ENCODE peak calls at places on chromosome 11, in eight cellular contexts. W is fibroblast of the conjunctiva; Z is Ammon's horn; R is IMR-90; F is activated naive CD4-positive, alpha-beta T cell; A is GM10248; S is T-cell; M is astrocyte of the hippocampus. D is an unnamed sample.

GRCh38 chr11:116276051-116277044 is 496.4 kb downstream of the BUD13 start:
- DNase-seq in F (peak), W (peak), Z (peak), R (peak), S (peak), A (peak), M (peak), D (peak)

GRCh38 chr11:10623797-10624761 is 55.6 kb upstream of the LYVE1 start:
- DNase-seq in M (no peak), W (no peak), A (peak), S (no peak), F (no peak), Z (peak), R (peak), D (no peak)

GRCh38 chr11:111361874-111362273 is 17.2 kb downstream of the POU2AF1 start:
- DNase-seq in A (no peak), Z (no peak), R (no peak), S (no peak), W (no peak), M (no peak), F (no peak), D (no peak)

GRCh38 chr11:115759622-115760527 is 255.7 kb upstream of the CADM1 start:
- DNase-seq in F (no peak), Z (peak), M (peak), W (no peak), A (no peak), R (no peak), S (no peak), D (no peak)

GRCh38 chr11:120184946-120185677 is 25.7 kb upstream of the OAF start:
- DNase-seq in W (no peak), Z (no peak), F (no peak), M (no peak), A (no peak), R (peak), S (no peak), D (no peak)

GRCh38 chr11:827861-828167 is at the start of gene CRACR2B:
- DNase-seq in S (no peak), R (no peak), M (no peak), A (no peak), W (no peak), Z (no peak), F (no peak), D (no peak)

GRCh38 chr11:17738350-17739207 is 4.0 kb downstream of the KCNC1 start:
- DNase-seq in F (no peak), W (no peak), S (no peak), A (no peak), Z (no peak), R (no peak), M (no peak), D (no peak)

GRCh38 chr11:118572914-118573550 is 823 bp downstream of the ARCN1 start:
- DNase-seq in W (no peak), A (peak), R (peak), Z (no peak), S (no peak), F (no peak), M (peak), D (no peak)

GRCh38 chr11:15615412-15616096 is 500.8 kb downstream of the INSC start:
- DNase-seq in R (no peak), Z (peak), A (no peak), F (no peak), W (no peak), M (no peak), S (no peak), D (no peak)

GRCh38 chr11:82994615-82995014 is 77.1 kb downstream of the RAB30 start:
- DNase-seq in Z (no peak), S (no peak), R (no peak), F (no peak), M (no peak), W (no peak), A (no peak), D (no peak)

GRCh38 chr11:111472228-111472627 is 40.0 kb downstream of the BTG4 start:
- DNase-seq in M (no peak), S (no peak), R (no peak), W (no peak), A (no peak), Z (no peak), F (no peak), D (no peak)

GRCh38 chr11:1586699-1587098 is 1.6 kb upstream of the KRTAP5-1 start:
- DNase-seq in A (no peak), W (no peak), M (no peak), R (no peak), F (no peak), Z (no peak), S (no peak), D (no peak)

GRCh38 chr11:5380740-5381342 is 2.8 kb upstream of the OR51M1 start:
- DNase-seq in R (peak), S (no peak), W (peak), F (no peak), A (peak), M (peak), Z (peak), D (peak)

GRCh38 chr11:112760378-112761060 is 200.7 kb upstream of the NCAM1 start:
- DNase-seq in A (no peak), R (no peak), M (no peak), F (no peak), S (no peak), Z (peak), W (no peak), D (no peak)

GRCh38 chr11:88335284-88335683 is 2.3 kb downstream of the CTSC start:
- DNase-seq in S (no peak), F (no peak), R (no peak), W (no peak), A (no peak), M (no peak), Z (no peak), D (no peak)

GRCh38 chr11:72378704-72379383 is 55.5 kb downstream of the CLPB start:
- DNase-seq in S (no peak), M (peak), A (no peak), Z (peak), F (no peak), R (peak), W (peak), D (no peak)

GRCh38 chr11:121560251-121560650 is 107.5 kb upstream of the SORL1-AS1 start:
- DNase-seq in Z (no peak), A (no peak), M (no peak), F (no peak), S (no peak), R (no peak), W (no peak), D (no peak)

GRCh38 chr11:133291672-133292265 is 240.5 kb downstream of the OPCML start:
- DNase-seq in M (no peak), R (no peak), S (no peak), A (no peak), Z (no peak), F (no peak), W (no peak), D (no peak)

GRCh38 chr11:76787911-76788596 is 4.9 kb downstream of the TSKU start:
- DNase-seq in A (no peak), S (no peak), Z (no peak), W (no peak), F (no peak), R (peak), M (no peak), D (no peak)

GRCh38 chr11:129766858-129767604 is 48.6 kb upstream of the TMEM45B start:
- DNase-seq in S (peak), A (no peak), M (peak), Z (no peak), W (no peak), R (peak), F (no peak), D (peak)

GRCh38 chr11:114059984-114060401 is 482 bp downstream of the ZBTB16 start:
- DNase-seq in R (no peak), S (peak), Z (no peak), M (peak), W (no peak), F (no peak), A (no peak), D (no peak)

GRCh38 chr11:47373876-47374820 is 4.2 kb downstream of the SPI1 start:
- DNase-seq in W (peak), A (peak), R (peak), S (peak), F (peak), Z (peak), M (peak), D (peak)

GRCh38 chr11:134145715-134146114 is 76.8 kb downstream of the JAM3 start:
- DNase-seq in S (no peak), Z (no peak), R (no peak), M (no peak), F (no peak), W (no peak), A (no peak), D (no peak)

GRCh38 chr11:66363805-66364535 is 7.6 kb downstream of the SLC29A2 start:
- DNase-seq in S (peak), F (peak), W (no peak), Z (no peak), M (no peak), R (no peak), A (peak), D (no peak)

D was measured in HAP-1.